ENCODE peak calls at places on chromosome 17, in seven cellular contexts. One of them, this sample, is unnamed.

GRCh38 chr17:21028192-21028591 is 14.6 kb downstream of the USP22 start:
- DNase-seq in activated naive CD4-positive, alpha-beta T cell: no peak
- DNase-seq in heart left ventricle: no peak
- DNase-seq in body of pancreas: no peak
- DNase-seq in astrocyte of the cerebellum: no peak
- DNase-seq in left colon: no peak
- DNase-seq in mammary epithelial cell: no peak
- DNase-seq in this sample: no peak

GRCh38 chr17:8418471-8418870 is 17.2 kb upstream of the NDEL1 start:
- DNase-seq in mammary epithelial cell: no peak
- DNase-seq in body of pancreas: no peak
- DNase-seq in left colon: no peak
- DNase-seq in astrocyte of the cerebellum: no peak
- DNase-seq in heart left ventricle: no peak
- DNase-seq in activated naive CD4-positive, alpha-beta T cell: no peak
- DNase-seq in this sample: no peak

GRCh38 chr17:55722742-55723487 is at the start of gene TMEM100:
- DNase-seq in mammary epithelial cell: no peak
- DNase-seq in body of pancreas: no peak
- DNase-seq in heart left ventricle: peak
- DNase-seq in activated naive CD4-positive, alpha-beta T cell: no peak
- DNase-seq in left colon: no peak
- DNase-seq in astrocyte of the cerebellum: peak
- DNase-seq in this sample: no peak

GRCh38 chr17:20307325-20307910 is 159.9 kb downstream of the LGALS9B start:
- DNase-seq in astrocyte of the cerebellum: no peak
- DNase-seq in body of pancreas: no peak
- DNase-seq in heart left ventricle: no peak
- DNase-seq in mammary epithelial cell: no peak
- DNase-seq in activated naive CD4-positive, alpha-beta T cell: no peak
- DNase-seq in left colon: no peak
- DNase-seq in this sample: no peak

GRCh38 chr17:80386341-80386740 is 28.6 kb upstream of the ENDOV start:
- DNase-seq in astrocyte of the cerebellum: no peak
- DNase-seq in mammary epithelial cell: no peak
- DNase-seq in left colon: no peak
- DNase-seq in body of pancreas: no peak
- DNase-seq in heart left ventricle: no peak
- DNase-seq in activated naive CD4-positive, alpha-beta T cell: no peak
- DNase-seq in this sample: peak

GRCh38 chr17:37714897-37715296 is 30.0 kb downstream of the HNF1B start:
- DNase-seq in mammary epithelial cell: no peak
- DNase-seq in astrocyte of the cerebellum: no peak
- DNase-seq in heart left ventricle: no peak
- DNase-seq in body of pancreas: no peak
- DNase-seq in activated naive CD4-positive, alpha-beta T cell: no peak
- DNase-seq in left colon: no peak
- DNase-seq in this sample: no peak

GRCh38 chr17:2719861-2720260 is 8.3 kb upstream of the CLUH start:
- DNase-seq in heart left ventricle: no peak
- DNase-seq in astrocyte of the cerebellum: no peak
- DNase-seq in body of pancreas: no peak
- DNase-seq in left colon: no peak
- DNase-seq in mammary epithelial cell: no peak
- DNase-seq in activated naive CD4-positive, alpha-beta T cell: no peak
- DNase-seq in this sample: no peak

GRCh38 chr17:7238418-7239090 is 703 bp downstream of the PHF23 start:
- DNase-seq in left colon: peak
- DNase-seq in heart left ventricle: peak
- DNase-seq in body of pancreas: no peak
- DNase-seq in activated naive CD4-positive, alpha-beta T cell: no peak
- DNase-seq in astrocyte of the cerebellum: no peak
- DNase-seq in mammary epithelial cell: no peak
- DNase-seq in this sample: no peak

GRCh38 chr17:81420769-81421462 is 25.7 kb downstream of the BAHCC1 start:
- DNase-seq in mammary epithelial cell: no peak
- DNase-seq in activated naive CD4-positive, alpha-beta T cell: no peak
- DNase-seq in left colon: no peak
- DNase-seq in heart left ventricle: peak
- DNase-seq in body of pancreas: peak
- DNase-seq in astrocyte of the cerebellum: no peak
- DNase-seq in this sample: no peak

GRCh38 chr17:78341559-78342437 is 18.1 kb downstream of the SOCS3 start:
- DNase-seq in body of pancreas: peak
- DNase-seq in activated naive CD4-positive, alpha-beta T cell: no peak
- DNase-seq in left colon: peak
- DNase-seq in astrocyte of the cerebellum: no peak
- DNase-seq in mammary epithelial cell: peak
- DNase-seq in heart left ventricle: peak
- DNase-seq in this sample: peak

GRCh38 chr17:63082273-63082861 is 116.3 kb downstream of the TANC2 start:
- DNase-seq in heart left ventricle: no peak
- DNase-seq in mammary epithelial cell: peak
- DNase-seq in body of pancreas: no peak
- DNase-seq in astrocyte of the cerebellum: peak
- DNase-seq in activated naive CD4-positive, alpha-beta T cell: no peak
- DNase-seq in left colon: no peak
- DNase-seq in this sample: no peak

GRCh38 chr17:47839899-47840741 is 953 bp downstream of the SCRN2 start:
- DNase-seq in activated naive CD4-positive, alpha-beta T cell: no peak
- DNase-seq in mammary epithelial cell: no peak
- DNase-seq in body of pancreas: no peak
- DNase-seq in left colon: peak
- DNase-seq in astrocyte of the cerebellum: no peak
- DNase-seq in heart left ventricle: no peak
- DNase-seq in this sample: no peak

GRCh38 chr17:44808156-44808555 is 21.9 kb downstream of the GJC1 start:
- DNase-seq in body of pancreas: no peak
- DNase-seq in heart left ventricle: no peak
- DNase-seq in activated naive CD4-positive, alpha-beta T cell: no peak
- DNase-seq in mammary epithelial cell: no peak
- DNase-seq in astrocyte of the cerebellum: no peak
- DNase-seq in left colon: no peak
- DNase-seq in this sample: no peak

GRCh38 chr17:34082404-34082803 is 172.7 kb upstream of the CCL2 start:
- DNase-seq in left colon: no peak
- DNase-seq in heart left ventricle: no peak
- DNase-seq in mammary epithelial cell: no peak
- DNase-seq in activated naive CD4-positive, alpha-beta T cell: no peak
- DNase-seq in astrocyte of the cerebellum: no peak
- DNase-seq in body of pancreas: no peak
- DNase-seq in this sample: no peak

GRCh38 chr17:60256174-60256573 is 106.4 kb downstream of the CA4 start:
- DNase-seq in body of pancreas: no peak
- DNase-seq in astrocyte of the cerebellum: no peak
- DNase-seq in heart left ventricle: no peak
- DNase-seq in mammary epithelial cell: no peak
- DNase-seq in left colon: no peak
- DNase-seq in activated naive CD4-positive, alpha-beta T cell: no peak
- DNase-seq in this sample: no peak

GRCh38 chr17:75749545-75750389 is 15.2 kb downstream of the GALK1 start:
- DNase-seq in mammary epithelial cell: no peak
- DNase-seq in activated naive CD4-positive, alpha-beta T cell: peak
- DNase-seq in heart left ventricle: peak
- DNase-seq in left colon: peak
- DNase-seq in body of pancreas: peak
- DNase-seq in astrocyte of the cerebellum: peak
- DNase-seq in this sample: peak

GRCh38 chr17:9977175-9977574 is 72.1 kb upstream of the RCVRN start:
- DNase-seq in astrocyte of the cerebellum: no peak
- DNase-seq in activated naive CD4-positive, alpha-beta T cell: no peak
- DNase-seq in body of pancreas: no peak
- DNase-seq in left colon: no peak
- DNase-seq in mammary epithelial cell: no peak
- DNase-seq in heart left ventricle: no peak
- DNase-seq in this sample: no peak

GRCh38 chr17:17051791-17052461 is 9.7 kb downstream of the MPRIP start:
- DNase-seq in body of pancreas: peak
- DNase-seq in left colon: peak
- DNase-seq in astrocyte of the cerebellum: no peak
- DNase-seq in activated naive CD4-positive, alpha-beta T cell: no peak
- DNase-seq in heart left ventricle: peak
- DNase-seq in mammary epithelial cell: no peak
- DNase-seq in this sample: peak

GRCh38 chr17:73553311-73553710 is 90.9 kb downstream of the SDK2 start:
- DNase-seq in activated naive CD4-positive, alpha-beta T cell: no peak
- DNase-seq in left colon: no peak
- DNase-seq in mammary epithelial cell: peak
- DNase-seq in astrocyte of the cerebellum: no peak
- DNase-seq in heart left ventricle: no peak
- DNase-seq in body of pancreas: no peak
- DNase-seq in this sample: no peak

GRCh38 chr17:13952252-13952721 is 117.0 kb upstream of the COX10 start:
- DNase-seq in activated naive CD4-positive, alpha-beta T cell: no peak
- DNase-seq in mammary epithelial cell: peak
- DNase-seq in left colon: no peak
- DNase-seq in astrocyte of the cerebellum: no peak
- DNase-seq in body of pancreas: no peak
- DNase-seq in heart left ventricle: no peak
- DNase-seq in this sample: no peak

GRCh38 chr17:68356520-68356919 is 65.2 kb downstream of the ARSG start:
- DNase-seq in left colon: no peak
- DNase-seq in body of pancreas: no peak
- DNase-seq in mammary epithelial cell: no peak
- DNase-seq in astrocyte of the cerebellum: peak
- DNase-seq in heart left ventricle: no peak
- DNase-seq in activated naive CD4-positive, alpha-beta T cell: no peak
- DNase-seq in this sample: no peak

GRCh38 chr17:81246343-81246670 is 7.2 kb downstream of the NDUFAF8 start:
- DNase-seq in astrocyte of the cerebellum: no peak
- DNase-seq in heart left ventricle: no peak
- DNase-seq in left colon: no peak
- DNase-seq in body of pancreas: no peak
- DNase-seq in activated naive CD4-positive, alpha-beta T cell: no peak
- DNase-seq in mammary epithelial cell: no peak
- DNase-seq in this sample: no peak

GRCh38 chr17:82967268-82968032 is 112.0 kb upstream of the METRNL start:
- DNase-seq in heart left ventricle: no peak
- DNase-seq in astrocyte of the cerebellum: no peak
- DNase-seq in left colon: no peak
- DNase-seq in mammary epithelial cell: no peak
- DNase-seq in body of pancreas: no peak
- DNase-seq in activated naive CD4-positive, alpha-beta T cell: no peak
- DNase-seq in this sample: no peak

GRCh38 chr17:48995332-48995870 is 1.8 kb upstream of the IGF2BP1 start:
- DNase-seq in left colon: no peak
- DNase-seq in mammary epithelial cell: no peak
- DNase-seq in body of pancreas: no peak
- DNase-seq in heart left ventricle: no peak
- DNase-seq in activated naive CD4-positive, alpha-beta T cell: no peak
- DNase-seq in astrocyte of the cerebellum: no peak
- DNase-seq in this sample: no peak

GRCh38 chr17:39225974-39226683 is 384 bp upstream of the STAC2 start:
- DNase-seq in astrocyte of the cerebellum: no peak
- DNase-seq in left colon: peak
- DNase-seq in heart left ventricle: peak
- DNase-seq in activated naive CD4-positive, alpha-beta T cell: no peak
- DNase-seq in body of pancreas: no peak
- DNase-seq in mammary epithelial cell: no peak
- DNase-seq in this sample: peak

This sample was measured in cardiac septum.